ENCODE peak calls at places on chromosome 2, in six cellular contexts. P, I, G, Z, E and N are unnamed samples. For H3K4me1, the result is how much of the 10 kb centered on the place peaks cover.

GRCh38 chr2:159891917-159892691 is 94.1 kb upstream of the CD302 start:
- DNase-seq in P (peak), I (no peak), G (no peak), Z (no peak), E (no peak), N (no peak)

GRCh38 chr2:127453392-127454171 is 35.4 kb downstream of the PROC start:
- DNase-seq in P (no peak), I (no peak), G (no peak), Z (no peak), E (no peak), N (no peak)

GRCh38 chr2:121136323-121136722 is 148.7 kb downstream of the TFCP2L1 start:
- DNase-seq in P (no peak), I (no peak), G (no peak), Z (no peak), E (no peak), N (no peak)

GRCh38 chr2:46194856-46195255 is 102.4 kb upstream of the EPAS1 start:
- DNase-seq in P (no peak), I (no peak), G (no peak), Z (no peak), E (no peak), N (no peak)

GRCh38 chr2:74739733-74740241 is 85.7 kb downstream of the SEMA4F start:
- DNase-seq in P (no peak), I (no peak), G (no peak), Z (no peak), E (no peak), N (no peak)

GRCh38 chr2:66574701-66575624 is 140.0 kb downstream of the MEIS1 start:
- DNase-seq in P (no peak), I (no peak), G (no peak), Z (peak), E (no peak), N (no peak)

GRCh38 chr2:126687086-126687485 is 31.1 kb downstream of the GYPC start:
- DNase-seq in P (no peak), I (no peak), G (no peak), Z (no peak), E (no peak), N (no peak)

GRCh38 chr2:230912046-230912445 is 13.0 kb downstream of the GPR55 start:
- DNase-seq in P (no peak), I (peak), G (no peak), Z (peak), E (no peak), N (peak)

GRCh38 chr2:214747992-214748391 is 61.5 kb downstream of the BARD1 start:
- DNase-seq in P (no peak), I (no peak), G (no peak), Z (no peak), E (peak), N (no peak)

GRCh38 chr2:192236136-192236535 is 41.4 kb upstream of the TMEFF2 start:
- DNase-seq in P (no peak), I (no peak), G (no peak), Z (no peak), E (no peak), N (no peak)

GRCh38 chr2:101622210-101622609 is 75.3 kb upstream of the MAP4K4 start:
- DNase-seq in P (no peak), I (no peak), G (no peak), Z (no peak), E (no peak), N (no peak)

GRCh38 chr2:100018794-100019193 is 123.6 kb downstream of the AFF3 start:
- DNase-seq in P (no peak), I (no peak), G (no peak), Z (no peak), E (no peak), N (no peak)

GRCh38 chr2:8477511-8478132 is 204.2 kb upstream of the ID2 start:
- DNase-seq in P (no peak), I (peak), G (no peak), Z (no peak), E (peak), N (peak)

GRCh38 chr2:178756843-178757242 is 50.4 kb downstream of the TTN start:
- DNase-seq in P (no peak), I (no peak), G (no peak), Z (no peak), E (no peak), N (no peak)

GRCh38 chr2:48768669-48769068 is 13.1 kb upstream of the LHCGR start:
- DNase-seq in P (no peak), I (no peak), G (no peak), Z (no peak), E (no peak), N (no peak)

GRCh38 chr2:208620487-208620978 is 213.9 kb downstream of the PTH2R start:
- DNase-seq in P (no peak), I (no peak), G (no peak), Z (no peak), E (no peak), N (no peak)

GRCh38 chr2:20604957-20605381 is 45.9 kb downstream of the HS1BP3 start:
- DNase-seq in P (no peak), I (peak), G (no peak), Z (peak), E (no peak), N (no peak)

GRCh38 chr2:163210430-163210918 is 371.9 kb upstream of the KCNH7 start:
- DNase-seq in P (no peak), I (no peak), G (no peak), Z (no peak), E (no peak), N (no peak)

GRCh38 chr2:144510206-144510991 is 9.5 kb downstream of the ZEB2 start:
- DNase-seq in P (no peak), I (no peak), G (no peak), Z (no peak), E (peak), N (no peak)

GRCh38 chr2:100902833-100903405 is 83.0 kb downstream of the NPAS2 start:
- DNase-seq in P (peak), I (no peak), G (no peak), Z (no peak), E (no peak), N (no peak)

GRCh38 chr2:84958135-84959044 is 12.6 kb upstream of the KCMF1 start:
- DNase-seq in P (peak), I (no peak), G (peak), Z (no peak), E (no peak), N (peak)

GRCh38 chr2:138421315-138421970 is 80.1 kb upstream of the SPOPL start:
- DNase-seq in P (peak), I (no peak), G (no peak), Z (no peak), E (no peak), N (no peak)

GRCh38 chr2:74032909-74033261 is 48.2 kb downstream of the TET3 start:
- DNase-seq in P (no peak), I (no peak), G (no peak), Z (no peak), E (peak), N (no peak)

GRCh38 chr2:69969126-69969983 is 7.9 kb upstream of the ASPRV1 start:
- DNase-seq in P (no peak), I (no peak), G (no peak), Z (no peak), E (no peak), N (no peak)

GRCh38 chr2:65856423-65856822 is 424.0 kb upstream of the SPRED2 start:
- DNase-seq in P (no peak), I (no peak), G (no peak), Z (no peak), E (no peak), N (no peak)

DNA sequence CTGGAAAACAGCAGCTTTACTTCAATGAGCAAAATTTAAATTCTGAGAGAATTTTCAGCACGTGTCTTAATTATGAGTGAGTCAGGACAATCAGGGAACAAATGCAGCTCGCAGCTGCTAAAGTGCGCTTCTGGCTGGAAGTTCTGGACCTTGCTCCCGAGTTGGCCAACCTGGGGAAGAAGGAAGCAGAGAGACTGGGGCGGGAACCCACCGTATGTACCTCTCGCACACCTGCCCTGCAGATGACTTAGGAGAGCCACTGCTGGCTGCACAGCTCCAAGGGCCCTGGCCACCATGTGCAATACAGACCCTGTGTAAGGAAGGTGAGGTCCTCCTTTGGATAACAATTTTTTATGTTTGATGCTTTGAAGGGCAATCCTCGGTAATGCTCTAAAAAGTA is 42.4 kb downstream of the REEP1 start:
- DNase-seq in P (no peak), I (no peak), G (no peak), Z (no peak), E (no peak), N (no peak)
- H3K4me1 ChIP-seq in P (under half), I (under half), G (under half), Z (under half), E (under half), N (under half)

GRCh38 chr2:212811036-212811805 is 272.6 kb upstream of the ERBB4 start:
- DNase-seq in P (no peak), I (no peak), G (no peak), Z (no peak), E (no peak), N (no peak)

GRCh38 chr2:212814941-212815340 is 276.3 kb upstream of the ERBB4 start:
- DNase-seq in P (no peak), I (no peak), G (no peak), Z (no peak), E (no peak), N (no peak)

GRCh38 chr2:212816267-212816666 is 277.7 kb upstream of the ERBB4 start:
- DNase-seq in P (no peak), I (no peak), G (no peak), Z (no peak), E (no peak), N (no peak)

GRCh38 chr2:212811946-212812345 is 273.3 kb upstream of the ERBB4 start:
- DNase-seq in P (no peak), I (no peak), G (no peak), Z (no peak), E (no peak), N (no peak)

GRCh38 chr2:212815453-212815852 is 276.9 kb upstream of the ERBB4 start:
- DNase-seq in P (no peak), I (no peak), G (no peak), Z (no peak), E (no peak), N (no peak)
- TF ChIP-seq POLR2AphosphoS5 in P (no peak), I (no peak), G (no peak), Z (no peak), E (no peak), N (no peak)

GRCh38 chr2:182994228-182994912 is 43.9 kb downstream of the NCKAP1 start:
- DNase-seq in P (no peak), I (no peak), G (no peak), Z (no peak), E (no peak), N (peak)
- TF ChIP-seq POLR2A in P (no peak), I (no peak), G (no peak), Z (no peak), E (no peak), N (no peak)

GRCh38 chr2:219178377-219179175 is 501 bp downstream of the RETREG2 start:
- DNase-seq in P (no peak), I (peak), G (peak), Z (peak), E (no peak), N (peak)
- H3K4me1 ChIP-seq in P (under half), I (half or more), G (under half), Z (under half), E (under half), N (under half)

GRCh38 chr2:64090264-64090663 is 54.0 kb downstream of the PELI1 start:
- DNase-seq in P (no peak), I (no peak), G (no peak), Z (no peak), E (no peak), N (no peak)

GRCh38 chr2:64092502-64092901 is 51.7 kb downstream of the PELI1 start:
- DNase-seq in P (no peak), I (no peak), G (no peak), Z (no peak), E (peak), N (no peak)

GRCh38 chr2:64094663-64095382 is 49.4 kb downstream of the PELI1 start:
- DNase-seq in P (no peak), I (no peak), G (no peak), Z (no peak), E (no peak), N (no peak)

GRCh38 chr2:64093341-64093740 is 50.9 kb downstream of the PELI1 start:
- DNase-seq in P (no peak), I (no peak), G (no peak), Z (no peak), E (no peak), N (no peak)
- TF ChIP-seq POLR2AphosphoS5 in P (no peak), I (peak), G (no peak), Z (no peak), E (no peak), N (no peak)

GRCh38 chr2:108536133-108536780 is 2.0 kb downstream of the LIMS1 start:
- DNase-seq in P (no peak), I (no peak), G (no peak), Z (no peak), E (no peak), N (no peak)
- TF ChIP-seq POLR2A in P (no peak), I (no peak), G (no peak), Z (no peak), E (no peak), N (no peak)

GRCh38 chr2:25976884-25977741 is 5.2 kb downstream of the KIF3C start:
- DNase-seq in P (no peak), I (peak), G (no peak), Z (no peak), E (no peak), N (no peak)
- H3K4me1 ChIP-seq in P (under half), I (under half), G (under half), Z (under half), E (under half), N (under half)